ENCODE peak calls at places on chromosomes 12 and 14, in six cellular contexts. D is HepG2, W is H1, G is GM12878, X is K562, Q is SK-N-SH. F is an unnamed sample.

GRCh38 chr14:81516941-81517797 is 16.5 kb downstream of the SEL1L start:
- DNase-seq in D (peak), W (no peak), G (no peak), Q (no peak), X (no peak), F (no peak)

GRCh38 chr12:39798429-39798828 is 178.8 kb upstream of the ABCD2 start:
- DNase-seq in G (no peak), W (no peak), D (no peak), X (no peak), Q (no peak), F (no peak)

GRCh38 chr14:23542261-23542660 is 9.3 kb downstream of the ZFHX2 start:
- DNase-seq in W (no peak), G (no peak), D (no peak), Q (no peak), X (no peak), F (no peak)

GRCh38 chr14:61174395-61175386 is 106.4 kb downstream of the TMEM30B start:
- DNase-seq in W (no peak), D (no peak), Q (no peak), X (no peak), G (no peak), F (no peak)

GRCh38 chr14:55553791-55554190 is 26.2 kb upstream of the KTN1 start:
- DNase-seq in D (no peak), G (no peak), X (no peak), W (no peak), Q (no peak), F (no peak)

GRCh38 chr12:96073346-96074336 is 38.3 kb upstream of the LTA4H start:
- DNase-seq in X (no peak), G (no peak), Q (no peak), W (no peak), D (no peak), F (peak)

GRCh38 chr14:63940387-63940786 is 87.6 kb downstream of the SYNE2 start:
- DNase-seq in Q (no peak), G (no peak), D (no peak), X (no peak), W (no peak), F (no peak)

GRCh38 chr12:76455582-76456345 is 103.8 kb downstream of the OSBPL8 start:
- DNase-seq in X (peak), Q (peak), W (no peak), D (peak), G (peak), F (peak)

GRCh38 chr12:67482751-67483661 is 165.5 kb upstream of the DYRK2 start:
- DNase-seq in G (peak), W (no peak), D (no peak), Q (peak), X (no peak), F (peak)

GRCh38 chr12:112131686-112132085 is 6.3 kb downstream of the TRAFD1 start:
- DNase-seq in X (no peak), D (no peak), W (no peak), G (no peak), Q (no peak), F (no peak)

GRCh38 chr12:74602881-74603523 is 65.4 kb downstream of the ATXN7L3B start:
- DNase-seq in X (no peak), D (no peak), W (no peak), G (no peak), Q (no peak), F (no peak)

GRCh38 chr12:75921687-75922289 is 109.8 kb downstream of the PHLDA1 start:
- DNase-seq in W (no peak), G (no peak), D (no peak), Q (no peak), X (no peak), F (no peak)

GRCh38 chr14:73746540-73747385 is 32.6 kb upstream of the PNMA1 start:
- DNase-seq in W (no peak), Q (peak), D (no peak), X (no peak), G (no peak), F (no peak)

GRCh38 chr14:68510201-68510600 is 282.7 kb downstream of the ZFP36L1 start:
- DNase-seq in G (no peak), D (no peak), X (no peak), Q (peak), W (no peak), F (no peak)

GRCh38 chr12:57836442-57837375 is 9.8 kb downstream of the CTDSP2 start:
- DNase-seq in G (no peak), W (no peak), D (no peak), X (no peak), Q (no peak), F (peak)

GRCh38 chr14:101188571-101188915 is 285.0 kb upstream of the RTL1 start:
- DNase-seq in W (no peak), D (no peak), X (no peak), Q (peak), G (no peak), F (no peak)

GRCh38 chr14:104688755-104689619 is at the start of gene INF2:
- DNase-seq in D (peak), G (no peak), W (no peak), Q (peak), X (peak), F (no peak)

GRCh38 chr12:237026-237815 is 23.3 kb upstream of the SLC6A12 start:
- DNase-seq in G (no peak), W (no peak), X (no peak), Q (no peak), D (peak), F (no peak)

GRCh38 chr14:97723834-97724770 is 926.9 kb downstream of the VRK1 start:
- DNase-seq in G (no peak), W (no peak), D (no peak), X (no peak), Q (no peak), F (no peak)

GRCh38 chr14:84250863-84251262 is 1279.1 kb upstream of the FLRT2 start:
- DNase-seq in G (no peak), D (no peak), W (no peak), Q (no peak), X (no peak), F (no peak)

GRCh38 chr14:84252706-84253105 is 1277.2 kb upstream of the FLRT2 start:
- DNase-seq in X (no peak), Q (no peak), D (no peak), G (no peak), W (no peak), F (no peak)

DNA sequence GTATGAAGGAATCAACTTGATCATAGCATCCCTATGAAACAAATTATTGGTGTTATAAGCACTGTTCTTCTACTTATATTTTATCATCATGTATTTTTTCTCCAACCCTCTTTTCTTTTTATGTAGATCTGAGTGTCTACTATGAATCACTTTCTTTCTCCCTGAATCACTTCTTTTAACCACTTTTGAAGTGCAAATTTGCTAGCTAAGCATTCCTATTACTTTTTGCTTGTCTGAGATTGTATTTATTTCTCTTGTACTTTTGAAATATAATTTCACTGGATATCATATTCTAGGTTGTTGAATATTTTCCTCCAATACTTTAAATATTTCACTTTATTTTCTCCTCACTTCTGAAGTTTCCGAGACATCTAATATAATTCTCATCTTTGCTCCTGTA is 1282.3 kb upstream of the FLRT2 start:
- DNase-seq in X (no peak), G (no peak), D (no peak), W (no peak), Q (no peak), F (no peak)
- H3K27ac ChIP-seq in X (no peak), G (no peak), D (no peak), W (no peak), Q (no peak), F (no peak)

DNA sequence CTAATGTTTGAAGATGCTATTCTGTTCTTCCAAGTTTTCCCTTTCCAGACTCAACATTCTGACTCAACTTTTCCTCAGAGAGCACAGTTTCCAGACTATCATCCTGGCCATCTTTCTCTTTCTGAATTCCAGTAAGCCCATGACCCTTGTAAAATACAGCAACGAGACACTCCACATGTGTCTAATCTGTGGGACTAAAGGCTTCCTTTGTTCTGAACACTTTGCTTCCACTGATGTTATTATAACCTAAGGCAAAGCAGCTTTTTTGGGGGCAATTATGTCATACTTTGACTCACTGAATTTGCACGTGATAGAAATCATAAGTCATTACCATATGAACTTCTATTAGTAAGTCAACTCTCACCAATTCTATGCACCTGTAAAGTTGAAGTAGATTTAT is 6.3 kb upstream of the ART4 start:
- DNase-seq in X (no peak), D (no peak), W (no peak), G (no peak), Q (no peak), F (no peak)
- TF ChIP-seq GABPA in X (no peak), D (no peak), W (no peak), G (no peak), Q (no peak), F (no peak)

DNA sequence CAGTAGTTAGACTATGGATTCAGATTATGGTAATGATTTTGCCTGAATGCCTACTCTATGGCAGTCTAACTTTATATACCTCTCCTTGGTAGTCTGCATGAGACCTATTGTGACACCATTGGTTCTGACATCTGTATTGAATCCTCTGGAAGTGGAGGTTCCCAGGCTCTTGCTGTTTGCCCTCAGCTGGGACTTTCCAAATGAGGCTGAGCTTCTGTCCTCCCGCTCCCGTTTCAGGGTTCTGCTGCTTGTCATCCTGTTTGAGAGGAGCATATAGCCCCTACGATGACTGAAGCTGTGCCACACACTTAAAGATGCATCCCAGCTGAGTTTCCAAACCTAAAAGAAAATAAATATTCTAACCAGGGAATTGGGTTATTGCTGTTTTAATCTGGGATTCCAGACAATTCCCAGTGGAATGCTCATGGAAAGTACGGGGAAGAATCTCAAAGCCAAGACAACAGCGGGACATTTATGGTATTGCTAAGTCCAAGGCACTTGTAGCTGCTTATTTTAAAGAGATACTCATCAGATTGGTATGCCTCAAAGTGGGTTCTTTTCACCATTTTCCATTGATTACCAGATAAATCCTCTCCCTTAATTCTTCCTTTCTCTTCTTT is 105.9 kb downstream of the ETV6 start:
- DNase-seq in D (no peak), Q (no peak), W (no peak), G (no peak), X (no peak), F (no peak)
- H3K27ac ChIP-seq in D (no peak), Q (no peak), W (no peak), G (peak), X (no peak), F (no peak)

GRCh38 chr12:122840580-122841513 is 5.6 kb downstream of the HIP1R start:
- DNase-seq in Q (peak), W (no peak), G (no peak), D (no peak), X (no peak), F (no peak)

GRCh38 chr12:122843472-122843871 is 8.2 kb downstream of the HIP1R start:
- DNase-seq in Q (peak), W (no peak), X (no peak), G (no peak), D (no peak), F (no peak)

GRCh38 chr12:122841544-122842321 is 6.5 kb downstream of the HIP1R start:
- DNase-seq in Q (peak), W (no peak), G (no peak), D (peak), X (no peak), F (no peak)

GRCh38 chr12:122844366-122844971 is 9.2 kb downstream of the HIP1R start:
- DNase-seq in G (no peak), X (no peak), Q (peak), D (no peak), W (no peak), F (no peak)

GRCh38 chr12:122842505-122843405 is 7.5 kb downstream of the HIP1R start:
- DNase-seq in G (no peak), Q (peak), W (no peak), X (no peak), D (no peak), F (no peak)
- TF ChIP-seq GABPA in G (no peak), Q (no peak), W (no peak), X (no peak), D (no peak), F (no peak)

DNA sequence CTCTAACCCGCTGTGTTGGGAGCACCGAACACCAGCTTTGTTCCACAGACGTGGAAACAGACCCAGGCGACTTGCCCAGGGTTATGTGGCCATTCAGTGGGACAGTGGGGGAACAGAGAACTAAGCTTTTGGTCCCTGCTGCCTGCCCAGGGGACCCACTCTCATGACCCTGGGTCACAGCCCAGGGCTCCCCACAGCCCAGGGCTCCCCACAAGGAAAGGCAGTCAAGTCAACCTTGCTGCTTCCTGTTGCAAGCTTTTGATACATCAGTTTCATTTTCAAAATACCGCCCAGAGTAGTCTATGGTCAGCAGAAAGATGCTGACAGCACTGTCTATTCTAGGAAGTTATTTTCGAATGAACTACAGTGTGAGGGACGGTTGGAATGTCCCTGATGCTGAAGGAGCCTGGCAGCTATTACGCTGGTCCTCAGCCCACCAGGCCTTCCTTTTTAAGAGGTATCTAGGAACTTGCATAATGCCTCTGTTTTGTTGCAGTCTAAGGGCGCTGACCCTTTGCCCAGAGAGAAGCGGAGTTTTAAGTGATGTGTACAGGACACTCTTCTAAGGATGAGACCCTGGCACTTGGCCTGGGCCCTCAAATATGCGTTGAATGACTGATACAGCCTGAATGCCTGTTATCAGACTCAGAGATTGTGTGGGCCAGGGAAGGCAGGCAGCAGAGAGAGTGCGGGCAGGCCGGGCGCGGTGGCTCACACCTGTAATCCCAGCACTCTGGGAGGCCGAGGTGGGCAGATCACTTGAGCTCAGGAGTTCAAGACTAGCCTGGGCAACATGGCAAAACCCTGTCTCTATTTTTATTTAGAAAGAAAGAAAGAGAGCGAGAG is 12.6 kb upstream of the TTC7B start:
- DNase-seq in W (no peak), Q (no peak), X (no peak), G (no peak), D (no peak), F (peak)
- H3K27ac ChIP-seq in W (no peak), Q (peak), X (peak), G (peak), D (no peak), F (peak)

DNA sequence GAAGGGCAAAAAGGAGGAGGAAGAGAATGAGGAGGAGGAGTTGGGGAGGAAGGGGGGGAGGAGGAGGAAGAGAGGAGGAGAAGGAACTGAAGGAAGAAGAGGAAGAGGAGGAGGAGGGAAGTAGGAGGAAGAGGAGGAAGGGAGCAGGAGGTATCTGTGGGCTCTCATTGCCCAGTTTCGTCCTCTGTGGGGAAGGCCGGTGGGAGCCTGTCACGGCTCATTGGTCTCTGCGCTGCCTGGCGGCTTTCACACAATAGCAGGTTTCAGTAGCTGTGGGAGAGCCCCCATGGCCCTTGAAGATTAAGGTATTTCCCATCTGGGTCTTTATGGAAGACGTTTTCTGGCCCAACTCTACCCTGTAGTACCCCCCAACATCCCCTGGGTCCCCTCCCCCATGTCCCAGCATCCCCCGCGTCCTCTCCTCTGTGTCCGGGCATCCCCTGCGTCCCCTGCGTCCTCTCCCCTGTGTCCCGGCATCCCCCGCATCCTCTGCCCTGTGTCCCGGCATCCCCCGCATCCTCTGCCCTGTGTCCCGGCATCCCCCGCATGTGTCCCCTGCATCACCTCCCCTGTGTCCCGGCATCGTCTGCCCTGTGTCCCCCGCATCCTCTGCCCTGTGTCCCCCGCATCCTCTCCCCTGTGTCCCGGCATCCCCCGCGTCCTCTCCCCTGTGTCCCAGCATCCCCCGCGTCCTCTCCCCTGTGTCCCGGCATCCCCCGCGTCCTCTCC is 278.2 kb upstream of the SFSWAP start:
- DNase-seq in D (no peak), Q (no peak), X (no peak), G (peak), W (no peak), F (no peak)
- TF ChIP-seq GABPA in D (no peak), Q (no peak), X (no peak), G (no peak), W (no peak), F (no peak)

DNA sequence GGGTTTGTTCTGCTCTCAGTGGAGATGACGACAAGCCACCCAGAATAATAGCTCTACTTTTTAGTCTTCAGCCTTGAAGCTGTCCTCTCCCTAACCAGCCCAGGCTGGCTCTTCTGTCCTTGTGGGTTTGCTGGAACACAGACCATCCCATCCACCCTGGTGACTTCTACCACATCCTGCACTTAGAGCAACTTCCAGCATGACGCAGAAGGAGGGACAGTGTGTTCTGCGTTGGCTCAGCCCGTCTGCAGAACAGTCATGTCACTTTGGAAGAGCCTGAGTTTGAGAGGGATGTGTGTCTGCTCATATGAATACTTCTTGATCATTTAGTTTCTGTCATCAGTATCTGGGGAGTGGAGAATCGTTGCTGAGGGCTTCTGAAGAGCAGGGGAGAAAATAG is 198.0 kb downstream of the CACNA1C start:
- DNase-seq in D (no peak), Q (no peak), X (no peak), G (no peak), W (no peak), F (no peak)
- H3K27ac ChIP-seq in D (no peak), Q (peak), X (no peak), G (no peak), W (no peak), F (no peak)

F was measured in HL-60.